ENCODE peak calls at places on chromosomes 12 and 14, in nine cellular contexts. V is Peyer's patch, L is IMR-90, R is A549, Q is suprapubic skin, T is stomach, A is transverse colon, U is esophagus squamous epithelium, W is H54. D is an unnamed sample.

GRCh38 chr14:81529391-81529790 is 4.3 kb downstream of the SEL1L start:
- DNase-seq in R (no peak), T (no peak), U (no peak), V (no peak), A (no peak), Q (no peak), W (no peak), L (peak; percentile 63), D (peak; percentile 89)

GRCh38 chr14:79708991-79709390 is 502.3 kb downstream of the DIO2 start:
- DNase-seq in U (no peak), V (no peak), A (no peak), L (peak; percentile 64), R (peak; percentile 5), T (no peak), W (no peak), Q (no peak), D (no peak)

GRCh38 chr12:1912580-1913376 is 5.7 kb downstream of the CACNA2D4 start:
- DNase-seq in R (no peak), U (no peak), T (peak; percentile 24), Q (no peak), A (no peak), W (peak; percentile 98), L (no peak), V (no peak), D (no peak)

GRCh38 chr12:67370979-67371378 is 101.8 kb downstream of the CAND1 start:
- DNase-seq in Q (no peak), L (no peak), T (no peak), U (no peak), R (no peak), W (no peak), V (no peak), A (no peak), D (no peak)

GRCh38 chr14:52077261-52077984 is 8.6 kb upstream of the NID2 start:
- DNase-seq in L (peak; percentile 39), T (no peak), R (no peak), Q (no peak), V (no peak), W (no peak), U (no peak), A (no peak), D (no peak)

GRCh38 chr12:8914716-8915526 is 612 bp downstream of the PHC1 start:
- DNase-seq in R (peak; percentile 71), U (no peak), V (peak; percentile 69), T (peak; percentile 49), Q (peak; percentile 76), A (peak; percentile 62), W (peak; percentile 74), L (peak; percentile 37), D (peak; percentile 40)

GRCh38 chr12:14876833-14877232 is 8.8 kb downstream of the MGP start:
- DNase-seq in A (no peak), W (no peak), T (no peak), Q (no peak), V (no peak), R (no peak), L (no peak), U (no peak), D (no peak)

GRCh38 chr12:126290456-126290855 is 1225.2 kb downstream of the AACS start:
- DNase-seq in A (no peak), U (no peak), L (no peak), W (no peak), T (no peak), V (no peak), R (no peak), Q (no peak), D (no peak)

GRCh38 chr14:32330356-32331226 is 1.5 kb downstream of the AKAP6 start:
- DNase-seq in W (no peak), Q (no peak), L (no peak), T (no peak), A (peak; percentile 10), V (no peak), U (no peak), R (no peak), D (peak; percentile 24)

GRCh38 chr12:108734200-108734906 is 3.0 kb upstream of the CORO1C start:
- DNase-seq in T (peak; percentile 61), V (no peak), L (peak; percentile 97), Q (no peak), R (peak; percentile 98), W (peak; percentile 83), U (no peak), A (peak; percentile 82), D (peak; percentile 78)

GRCh38 chr12:12327802-12328201 is 22.2 kb downstream of the MANSC1 start:
- DNase-seq in T (no peak), U (no peak), W (peak; percentile 33), R (peak; percentile 82), A (no peak), Q (no peak), L (peak; percentile 73), V (no peak), D (peak; percentile 82)

GRCh38 chr12:77113971-77114370 is 48.6 kb upstream of the E2F7 start:
- DNase-seq in R (no peak), L (peak; percentile 49), T (no peak), A (no peak), W (no peak), V (no peak), U (no peak), Q (no peak), D (no peak)

GRCh38 chr14:72559227-72559626 is 334.7 kb downstream of the DPF3 start:
- DNase-seq in Q (no peak), U (no peak), R (no peak), L (no peak), V (no peak), A (no peak), T (no peak), W (peak; percentile 55), D (no peak)

GRCh38 chr14:31945074-31945613 is 132.0 kb upstream of the ARHGAP5 start:
- DNase-seq in W (no peak), A (peak; percentile 61), U (no peak), L (no peak), Q (no peak), V (peak; percentile 74), R (peak; percentile 68), T (no peak), D (no peak)

GRCh38 chr14:58014778-58015177 is 137.2 kb downstream of the ARMH4 start:
- DNase-seq in Q (no peak), T (no peak), V (no peak), U (no peak), W (no peak), R (no peak), A (no peak), L (no peak), D (no peak)

GRCh38 chr12:71476513-71476912 is 36.9 kb downstream of the LGR5 start:
- DNase-seq in R (no peak), W (peak; percentile 9), V (no peak), Q (no peak), T (no peak), L (peak; percentile 76), U (no peak), A (no peak), D (no peak)

GRCh38 chr14:22849212-22849819 is 12.9 kb downstream of the MMP14 start:
- DNase-seq in L (no peak), U (no peak), V (no peak), W (no peak), T (peak; percentile 38), Q (peak; percentile 89), R (no peak), A (peak; percentile 29), D (no peak)
- TF ChIP-seq POLR2A in L (no peak), U (no peak), V (no peak), W (no peak), T (no peak), Q (no peak), R (no peak), A (no peak), D (no peak)

GRCh38 chr12:121797937-121798801 is 4.7 kb upstream of the RHOF start:
- DNase-seq in L (peak; percentile 50), W (no peak), R (peak; percentile 22), Q (peak; percentile 84), T (peak; percentile 76), V (peak; percentile 90), A (peak; percentile 87), U (no peak), D (peak; percentile 56)
- TF ChIP-seq POLR2A in L (no peak), W (no peak), R (no peak), Q (no peak), T (no peak), V (peak; percentile 79), A (peak; percentile 15), U (no peak), D (peak; percentile 26)

DNA sequence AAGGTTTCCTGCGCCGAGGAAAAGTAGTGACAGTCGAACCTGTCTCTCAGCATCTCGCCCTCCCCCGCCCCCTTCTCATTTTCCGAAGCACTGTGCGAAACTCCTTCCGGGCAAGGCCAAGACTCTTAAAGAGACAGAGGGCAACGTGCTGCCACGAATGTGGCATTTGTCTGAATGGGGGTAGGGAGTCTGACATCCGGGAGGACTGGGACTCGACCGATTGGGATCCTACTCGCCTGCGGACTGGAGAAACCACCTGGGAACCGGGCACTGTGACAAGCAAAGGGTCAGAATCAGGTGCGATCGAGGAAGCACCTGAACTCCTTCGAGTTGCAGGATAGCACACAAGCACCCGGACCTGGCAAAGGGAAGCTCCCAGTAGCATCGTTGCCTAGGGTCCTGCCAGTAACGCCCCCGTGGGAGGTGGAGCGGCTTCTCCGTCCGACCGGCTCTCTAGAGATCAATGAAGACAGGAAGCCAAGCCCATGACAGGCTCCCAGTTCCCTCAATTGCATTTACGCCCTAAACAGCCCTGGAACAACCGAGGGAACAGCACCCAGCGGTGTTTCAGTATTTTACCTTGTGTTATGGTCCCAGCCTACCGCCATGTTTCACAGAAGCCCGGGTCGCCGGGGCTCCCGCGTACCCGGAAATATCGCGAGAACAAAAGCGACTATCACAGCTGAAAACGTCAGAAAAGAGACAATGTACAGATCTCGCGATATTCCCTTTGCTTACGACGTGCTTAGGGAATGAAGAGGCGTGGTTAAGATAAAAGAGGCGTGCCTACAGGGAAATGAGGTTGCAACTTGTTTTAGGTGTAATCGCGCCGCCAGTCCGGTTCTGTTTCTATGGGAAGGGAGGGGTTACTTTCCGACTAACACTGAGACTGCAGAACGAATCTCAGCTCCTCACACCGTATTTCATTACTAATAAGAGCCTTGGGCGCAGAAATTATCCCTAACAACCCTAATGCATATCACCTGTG is at the start of gene ERGIC2:
- DNase-seq in R (peak; percentile 99), T (peak; percentile 92), L (peak; percentile 99), U (peak; percentile 79), Q (peak; percentile 93), V (peak; percentile 90), W (peak; percentile 76), A (peak; percentile 93), D (peak; percentile 98)
- TF ChIP-seq POLR2A in R (peak; percentile 42), T (no peak), L (peak; percentile 69), U (no peak), Q (peak; percentile 39), V (peak; percentile 70), W (peak; percentile 19), A (peak; percentile 74), D (peak; percentile 87)

DNA sequence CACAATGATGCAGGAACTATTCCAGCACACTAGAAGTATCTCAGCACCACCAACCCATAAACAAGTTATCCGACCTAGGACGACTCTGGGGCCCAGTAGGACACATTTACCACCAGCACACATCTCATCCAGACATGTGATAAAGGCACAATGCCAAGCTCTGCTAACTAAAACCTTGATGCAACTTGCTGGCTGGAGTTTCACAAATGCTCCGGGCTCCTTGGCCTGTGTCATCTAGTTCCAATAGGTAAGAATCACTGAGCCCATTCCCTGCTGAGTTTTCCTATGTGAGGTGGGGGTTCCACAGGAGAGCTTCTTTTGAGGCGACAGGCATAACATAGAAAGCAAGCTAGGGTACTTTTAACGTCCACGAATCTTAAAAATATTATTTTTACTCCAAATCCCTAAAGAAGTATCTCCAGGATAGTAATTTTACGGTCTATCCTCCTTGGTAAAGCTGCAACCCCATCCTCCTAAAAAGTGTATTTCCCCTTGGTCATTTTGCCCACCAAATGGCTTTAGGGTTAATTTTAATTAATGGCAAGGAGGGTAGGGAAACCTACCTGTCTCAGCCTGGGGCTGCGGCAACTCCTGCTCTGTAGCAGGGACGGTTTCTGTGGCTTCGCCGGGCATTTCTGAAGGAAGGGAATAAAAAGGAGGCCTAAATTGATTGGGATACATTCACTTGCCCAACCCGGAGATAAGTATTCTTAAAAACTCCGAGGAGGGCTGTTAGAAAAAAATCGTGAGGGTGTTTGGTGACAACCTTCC is 1.0 kb downstream of the NACA start:
- DNase-seq in W (no peak), L (peak; percentile 86), A (peak; percentile 59), V (no peak), T (peak; percentile 34), Q (peak; percentile 78), U (no peak), R (peak; percentile 40), D (peak; percentile 91)
- TF ChIP-seq POLR2A in W (no peak), L (peak; percentile 68), A (peak; percentile 18), V (no peak), T (no peak), Q (no peak), U (no peak), R (no peak), D (peak; percentile 66)

D was measured in erythroblast.